ENCODE peak calls at places on chromosomes 16 and 17, in seven cellular contexts. I is endothelial cell of umbilical vein, W is vagina, A is Peyer's patch, G is body of pancreas, D is ovary, B is esophagus squamous epithelium. Q is an unnamed sample.

GRCh38 chr17:39738568-39738901 is 797 bp downstream of the GRB7 start:
- DNase-seq in I (no peak), W (no peak), A (peak; percentile 68), G (peak; percentile 76), D (no peak), B (no peak), Q (no peak)

GRCh38 chr16:27455700-27456099 is 53.7 kb downstream of the IL21R start:
- DNase-seq in I (peak; percentile 28), W (no peak), A (no peak), G (no peak), D (no peak), B (no peak), Q (no peak)

GRCh38 chr17:58829172-58829637 is 73.6 kb downstream of the PPM1E start:
- DNase-seq in I (no peak), W (no peak), A (no peak), G (no peak), D (no peak), B (no peak), Q (no peak)

GRCh38 chr17:58233547-58233946 is 4.8 kb upstream of the LPO start:
- DNase-seq in I (no peak), W (no peak), A (no peak), G (no peak), D (no peak), B (no peak), Q (no peak)

GRCh38 chr16:64712027-64712426 is 409.8 kb downstream of the CDH11 start:
- DNase-seq in I (no peak), W (no peak), A (no peak), G (no peak), D (no peak), B (no peak), Q (no peak)

GRCh38 chr16:75260856-75261589 is 9.6 kb upstream of the BCAR1 start:
- DNase-seq in I (no peak), W (no peak), A (no peak), G (no peak), D (no peak), B (no peak), Q (no peak)

GRCh38 chr17:42704495-42705494 is 22.5 kb downstream of the CNTNAP1 start:
- DNase-seq in I (no peak), W (no peak), A (no peak), G (no peak), D (no peak), B (no peak), Q (no peak)

GRCh38 chr17:2466936-2467335 is 44.8 kb downstream of the METTL16 start:
- DNase-seq in I (no peak), W (no peak), A (no peak), G (no peak), D (no peak), B (no peak), Q (no peak)

GRCh38 chr17:76199466-76199865 is 40.8 kb downstream of the RNF157 start:
- DNase-seq in I (no peak), W (no peak), A (no peak), G (no peak), D (no peak), B (no peak), Q (no peak)

GRCh38 chr16:15435216-15435864 is 952 bp downstream of the BMERB1 start:
- DNase-seq in I (peak; percentile 2), W (no peak), A (peak; percentile 46), G (peak; percentile 13), D (no peak), B (no peak), Q (no peak)

GRCh38 chr17:78408476-78409020 is 30.1 kb downstream of the PGS1 start:
- DNase-seq in I (no peak), W (no peak), A (peak; percentile 84), G (no peak), D (no peak), B (no peak), Q (no peak)

GRCh38 chr17:491086-492014 is 138.7 kb upstream of the RPH3AL start:
- DNase-seq in I (peak; percentile 42), W (no peak), A (peak; percentile 65), G (peak; percentile 58), D (peak; percentile 77), B (no peak), Q (no peak)

GRCh38 chr16:11251525-11252481 is 4.2 kb downstream of the SOCS1 start:
- DNase-seq in I (no peak), W (no peak), A (peak; percentile 85), G (peak; percentile 35), D (no peak), B (no peak), Q (no peak)

GRCh38 chr17:37828313-37829124 is 83.7 kb upstream of the HNF1B start:
- DNase-seq in I (peak; percentile 47), W (no peak), A (no peak), G (peak; percentile 56), D (no peak), B (no peak), Q (peak; percentile 79)

GRCh38 chr17:40153603-40154238 is 13.4 kb downstream of the CASC3 start:
- DNase-seq in I (no peak), W (no peak), A (no peak), G (no peak), D (no peak), B (no peak), Q (no peak)

GRCh38 chr16:53668869-53669268 is 34.8 kb downstream of the RPGRIP1L start:
- DNase-seq in I (no peak), W (no peak), A (no peak), G (no peak), D (no peak), B (no peak), Q (no peak)

GRCh38 chr17:55301521-55302406 is 37.0 kb downstream of the HLF start:
- DNase-seq in I (no peak), W (no peak), A (no peak), G (peak; percentile 52), D (no peak), B (no peak), Q (no peak)

GRCh38 chr17:35117984-35118383 is 1.7 kb downstream of the RAD51D start:
- DNase-seq in I (no peak), W (no peak), A (no peak), G (no peak), D (no peak), B (no peak), Q (no peak)

GRCh38 chr16:1119766-1120611 is 23.9 kb upstream of the C1QTNF8 start:
- DNase-seq in I (no peak), W (no peak), A (no peak), G (no peak), D (no peak), B (no peak), Q (no peak)

GRCh38 chr17:36721560-36722120 is 120.3 kb downstream of the MRM1 start:
- DNase-seq in I (peak; percentile 14), W (no peak), A (no peak), G (no peak), D (no peak), B (no peak), Q (no peak)

GRCh38 chr17:32485261-32485955 is 1.4 kb upstream of the CDK5R1 start:
- DNase-seq in I (no peak), W (no peak), A (peak; percentile 44), G (no peak), D (peak; percentile 34), B (no peak), Q (no peak)

GRCh38 chr16:62870554-62870953 is 834.3 kb upstream of the CDH8 start:
- DNase-seq in I (no peak), W (no peak), A (no peak), G (no peak), D (no peak), B (no peak), Q (no peak)
- TF ChIP-seq CTCF in I (no peak), W (no peak), A (no peak), G (no peak), D (no peak), B (no peak), Q (no peak)

DNA sequence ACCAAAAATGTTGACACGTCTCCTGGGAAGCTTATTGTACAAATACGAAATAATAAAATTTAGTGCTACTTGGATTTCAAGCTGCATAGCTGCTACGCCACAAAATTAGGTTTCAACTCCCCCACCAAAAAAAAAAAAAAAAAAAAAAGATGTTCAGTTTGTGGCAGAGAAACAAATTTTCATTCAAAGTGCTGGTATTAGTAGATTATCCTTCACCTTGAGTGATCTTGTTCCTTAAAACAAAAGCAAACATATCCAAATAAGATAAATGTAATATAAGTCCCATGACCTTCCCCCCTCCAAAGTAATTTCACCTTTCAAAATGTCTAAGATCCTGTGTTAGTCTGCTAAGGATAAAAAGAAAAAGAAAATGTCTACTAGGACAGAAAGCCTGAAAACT is 2.2 kb downstream of the TOB1 start:
- DNase-seq in I (no peak), W (no peak), A (no peak), G (no peak), D (no peak), B (no peak), Q (no peak)
- H3K4me3 ChIP-seq in I (no peak overlapping the region), W (peak overlapping the region; percentile 92), A (peak overlapping the region; percentile 99), G (no peak overlapping the region), D (peak overlapping the region; percentile 99), B (peak overlapping the region; percentile 99), Q (no peak overlapping the region)

DNA sequence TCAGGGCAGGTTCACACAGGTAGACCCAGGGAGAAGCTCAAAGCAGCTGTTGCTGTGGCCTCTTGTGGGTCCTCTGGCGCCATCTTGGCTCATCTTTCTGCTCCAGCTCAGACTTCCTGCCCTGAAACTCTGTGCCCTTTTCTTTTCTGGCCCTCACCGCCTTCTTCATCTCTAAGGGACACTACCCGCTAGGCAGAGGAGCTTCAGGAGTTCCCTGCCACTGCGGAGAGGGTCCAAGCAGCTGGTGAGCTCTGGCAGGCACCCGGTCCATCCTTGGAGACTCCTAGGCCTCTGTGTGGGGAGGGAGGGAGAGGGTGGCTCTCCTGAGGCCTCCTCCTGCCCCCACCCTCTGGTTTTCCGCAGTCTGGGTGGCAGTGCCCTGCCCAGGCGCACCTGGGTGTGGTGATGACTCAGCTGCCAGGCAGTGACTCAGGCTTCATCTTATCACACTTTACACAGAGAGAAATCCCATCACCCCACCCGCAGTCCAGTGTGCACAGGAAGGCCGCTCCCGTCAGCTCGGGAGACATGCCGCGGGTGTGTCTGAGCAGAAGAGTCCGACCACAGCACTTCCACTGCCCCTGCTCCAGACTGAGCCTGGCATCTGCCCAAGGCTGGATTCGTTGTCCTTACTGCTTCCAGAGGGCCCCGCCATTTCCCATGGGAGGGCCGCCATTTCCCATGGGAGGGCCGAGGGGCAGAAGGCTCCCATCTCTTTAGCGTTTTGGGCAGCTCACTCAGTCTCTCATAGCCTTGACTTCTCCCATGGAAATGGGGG is 7.3 kb downstream of the NT5C start:
- DNase-seq in I (peak; percentile 87), W (no peak), A (peak; percentile 95), G (peak; percentile 54), D (no peak), B (peak; percentile 27), Q (peak; percentile 90)
- TF ChIP-seq POLR2A in I (peak; percentile 66), W (no peak), A (peak; percentile 88), G (no peak), D (no peak), B (no peak), Q (no peak)

DNA sequence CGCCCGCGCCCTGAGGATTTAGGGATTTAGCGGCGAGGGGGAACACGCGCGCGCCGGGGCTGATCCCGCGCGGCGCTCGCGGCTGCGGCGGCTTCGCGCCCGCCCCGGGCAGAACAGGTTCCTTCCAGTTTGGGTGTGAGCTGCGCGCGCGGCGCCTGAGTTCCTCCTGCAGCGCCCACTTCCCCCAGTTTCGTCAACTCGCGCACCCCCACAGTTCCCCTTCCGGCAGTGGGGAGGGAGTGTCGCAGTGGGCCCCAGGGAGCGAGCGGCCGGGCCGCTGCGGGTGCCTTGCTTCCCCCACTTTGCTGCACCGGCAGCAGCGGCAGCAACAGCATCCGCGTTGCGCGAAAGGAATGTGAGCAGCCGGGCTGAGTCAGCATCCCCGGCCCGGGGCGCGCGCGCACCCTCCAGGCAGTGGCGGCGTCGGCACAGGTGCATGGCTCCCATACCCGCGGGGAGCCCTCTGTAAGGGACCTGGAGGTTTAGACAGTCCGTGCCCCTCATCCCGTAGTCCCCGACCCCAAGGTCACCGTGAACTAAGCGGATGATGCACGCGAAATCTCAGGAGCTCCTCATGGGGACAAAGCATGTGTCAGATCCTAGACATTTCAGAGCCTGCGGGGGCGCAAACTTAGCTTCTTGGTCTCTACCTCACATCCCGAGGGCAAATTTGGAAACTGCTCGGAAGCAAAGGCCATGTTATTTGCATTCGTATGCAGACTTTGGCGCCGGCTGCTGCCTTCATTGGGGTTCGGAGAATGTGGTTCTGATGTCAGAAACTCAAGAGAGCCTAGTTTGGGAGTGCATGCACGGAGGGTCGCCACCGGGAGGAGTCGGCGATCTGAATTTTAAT is 767 bp downstream of the ARSG start:
- DNase-seq in I (peak; percentile 74), W (no peak), A (peak; percentile 96), G (peak; percentile 81), D (peak; percentile 67), B (peak; percentile 73), Q (peak; percentile 73)
- TF ChIP-seq CTCF in I (peak; percentile 16), W (no peak), A (no peak), G (no peak), D (no peak), B (no peak), Q (no peak)

Q was measured in lower leg skin.